ENCODE peak calls at places on chromosomes 12 and 14, in six cellular contexts. One of them, this sample, is unnamed.

GRCh38 chr14:93536945-93537344 is 106.2 kb downstream of the UNC79 start:
- DNase-seq in K562: no peak
- DNase-seq in GM12891: no peak
- DNase-seq in GM12878: no peak
- DNase-seq in H1: peak; percentile 51
- DNase-seq in HepG2: peak; percentile 7
- DNase-seq in this sample: no peak

GRCh38 chr14:53327716-53328115 is 174.6 kb upstream of the DDHD1 start:
- DNase-seq in K562: no peak
- DNase-seq in GM12891: no peak
- DNase-seq in H1: no peak
- DNase-seq in HepG2: no peak
- DNase-seq in GM12878: no peak
- DNase-seq in this sample: no peak

GRCh38 chr14:56855891-56856461 is 45.7 kb upstream of the OTX2 start:
- DNase-seq in GM12878: no peak
- DNase-seq in K562: no peak
- DNase-seq in HepG2: peak; percentile 8
- DNase-seq in GM12891: no peak
- DNase-seq in H1: peak; percentile 58
- DNase-seq in this sample: no peak

GRCh38 chr12:509494-509893 is 49.8 kb downstream of the B4GALNT3 start:
- DNase-seq in HepG2: no peak
- DNase-seq in GM12878: no peak
- DNase-seq in K562: no peak
- DNase-seq in H1: no peak
- DNase-seq in GM12891: no peak
- DNase-seq in this sample: no peak

GRCh38 chr12:116366456-116366776 is 88.9 kb upstream of the MED13L start:
- DNase-seq in HepG2: no peak
- DNase-seq in GM12878: no peak
- DNase-seq in GM12891: no peak
- DNase-seq in H1: no peak
- DNase-seq in K562: no peak
- DNase-seq in this sample: no peak

GRCh38 chr14:81330619-81331122 is 69.5 kb downstream of the STON2 start:
- DNase-seq in H1: no peak
- DNase-seq in HepG2: no peak
- DNase-seq in K562: no peak
- DNase-seq in GM12878: no peak
- DNase-seq in GM12891: no peak
- DNase-seq in this sample: no peak

GRCh38 chr12:52632656-52633055 is 14.3 kb upstream of the KRT73 start:
- DNase-seq in GM12891: no peak
- DNase-seq in HepG2: no peak
- DNase-seq in GM12878: no peak
- DNase-seq in K562: no peak
- DNase-seq in H1: no peak
- DNase-seq in this sample: no peak

GRCh38 chr12:86193931-86194330 is 62.3 kb downstream of the MGAT4C start:
- DNase-seq in H1: no peak
- DNase-seq in GM12891: no peak
- DNase-seq in HepG2: no peak
- DNase-seq in K562: no peak
- DNase-seq in GM12878: no peak
- DNase-seq in this sample: no peak

GRCh38 chr12:8048906-8049305 is 16.4 kb downstream of the FOXJ2 start:
- DNase-seq in GM12891: no peak
- DNase-seq in HepG2: no peak
- DNase-seq in GM12878: no peak
- DNase-seq in H1: no peak
- DNase-seq in K562: no peak
- DNase-seq in this sample: no peak

GRCh38 chr14:99393059-99393655 is 87.5 kb downstream of the SETD3 start:
- DNase-seq in K562: peak; percentile 66
- DNase-seq in GM12891: no peak
- DNase-seq in HepG2: peak; percentile 23
- DNase-seq in H1: peak; percentile 79
- DNase-seq in GM12878: no peak
- DNase-seq in this sample: no peak

GRCh38 chr12:58097741-58098140 is 156.4 kb downstream of the ATP23 start:
- DNase-seq in H1: no peak
- DNase-seq in HepG2: no peak
- DNase-seq in GM12891: no peak
- DNase-seq in K562: no peak
- DNase-seq in GM12878: no peak
- DNase-seq in this sample: no peak

GRCh38 chr12:13165578-13166120 is 30.9 kb upstream of the EMP1 start:
- DNase-seq in GM12878: no peak
- DNase-seq in K562: peak; percentile 9
- DNase-seq in GM12891: no peak
- DNase-seq in HepG2: no peak
- DNase-seq in H1: peak; percentile 40
- DNase-seq in this sample: no peak

GRCh38 chr12:49440031-49440430 is 72.8 kb downstream of the SPATS2 start:
- DNase-seq in H1: no peak
- DNase-seq in K562: no peak
- DNase-seq in GM12891: no peak
- DNase-seq in HepG2: peak; percentile 43
- DNase-seq in GM12878: no peak
- DNase-seq in this sample: no peak

GRCh38 chr12:106445981-106446380 is 88.4 kb downstream of the POLR3B start:
- DNase-seq in HepG2: no peak
- DNase-seq in GM12878: no peak
- DNase-seq in GM12891: no peak
- DNase-seq in H1: no peak
- DNase-seq in K562: no peak
- DNase-seq in this sample: no peak

GRCh38 chr14:20782280-20782890 is 1.3 kb downstream of the RNASE6 start:
- DNase-seq in GM12878: no peak
- DNase-seq in H1: no peak
- DNase-seq in HepG2: no peak
- DNase-seq in GM12891: no peak
- DNase-seq in K562: no peak
- DNase-seq in this sample: no peak

GRCh38 chr12:49864817-49865090 is 21.8 kb upstream of the BCDIN3D start:
- DNase-seq in H1: no peak
- DNase-seq in HepG2: no peak
- DNase-seq in GM12878: no peak
- DNase-seq in K562: no peak
- DNase-seq in GM12891: no peak
- DNase-seq in this sample: no peak

GRCh38 chr14:21867541-21867940 is 193.9 kb upstream of the OR4E1 start:
- DNase-seq in HepG2: no peak
- DNase-seq in GM12878: no peak
- DNase-seq in K562: no peak
- DNase-seq in H1: no peak
- DNase-seq in GM12891: no peak
- DNase-seq in this sample: no peak

GRCh38 chr12:46675736-46676135 is 150.1 kb downstream of the SLC38A4 start:
- DNase-seq in GM12891: no peak
- DNase-seq in K562: peak; percentile 17
- DNase-seq in GM12878: no peak
- DNase-seq in H1: no peak
- DNase-seq in HepG2: peak; percentile 30
- DNase-seq in this sample: no peak

DNA sequence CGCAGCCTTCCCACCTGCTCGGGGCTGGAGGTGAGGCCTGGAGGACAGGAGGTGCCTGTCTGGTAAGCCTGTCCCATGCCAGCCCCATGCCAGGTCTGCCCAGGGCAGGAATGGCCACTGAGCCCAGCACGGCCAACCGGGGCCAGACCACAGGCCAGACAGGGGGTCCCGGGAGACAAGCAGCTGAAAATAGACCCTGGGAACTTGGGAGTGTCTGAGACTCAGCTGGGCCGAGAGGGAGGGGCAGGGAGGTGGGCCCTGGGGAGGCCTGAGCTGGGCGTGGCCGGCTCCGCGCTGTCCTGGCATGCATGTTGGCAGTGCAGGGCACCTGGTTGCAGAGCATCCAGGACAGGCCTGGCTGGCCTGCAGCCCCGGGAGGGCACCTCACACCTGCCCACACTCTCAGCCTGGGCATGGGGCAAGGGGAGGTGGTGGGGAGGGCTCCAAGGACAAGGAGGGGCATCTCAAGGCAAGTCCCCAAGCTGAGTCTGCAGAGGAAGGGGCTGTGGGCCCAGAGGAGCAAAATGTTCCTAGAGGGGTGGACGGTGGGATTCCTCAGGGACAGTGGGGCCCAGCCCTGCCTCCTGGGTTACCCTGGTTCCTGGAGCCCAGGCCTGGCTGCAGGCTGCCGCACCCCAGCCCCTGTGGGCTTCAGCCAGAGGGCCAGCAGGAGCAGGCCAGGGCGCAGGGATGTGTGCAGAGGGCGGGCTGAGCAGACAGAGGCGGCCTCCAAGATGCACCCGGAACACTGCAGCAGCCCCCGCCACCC is 3.2 kb upstream of the CRIP1 start:
- DNase-seq in GM12891: no peak
- DNase-seq in K562: no peak
- DNase-seq in GM12878: no peak
- DNase-seq in HepG2: no peak
- DNase-seq in H1: peak; percentile 43
- DNase-seq in this sample: no peak
- TF ChIP-seq POLR2A in GM12891: no peak
- TF ChIP-seq POLR2A in K562: no peak
- TF ChIP-seq POLR2A in GM12878: no peak
- TF ChIP-seq POLR2A in HepG2: no peak
- TF ChIP-seq POLR2A in H1: no peak
- TF ChIP-seq POLR2A in this sample: no peak

GRCh38 chr12:69240625-69240984 is 1.2 kb downstream of the CPSF6 start:
- DNase-seq in HepG2: no peak
- DNase-seq in GM12878: no peak
- DNase-seq in GM12891: no peak
- DNase-seq in H1: no peak
- DNase-seq in K562: no peak
- DNase-seq in this sample: no peak

GRCh38 chr12:69238589-69239285 is 632 bp upstream of the CPSF6 start:
- DNase-seq in GM12891: no peak
- DNase-seq in GM12878: no peak
- DNase-seq in HepG2: no peak
- DNase-seq in K562: no peak
- DNase-seq in H1: no peak
- DNase-seq in this sample: no peak

GRCh38 chr12:69239286-69239921 is at the start of gene CPSF6:
- DNase-seq in GM12878: peak; percentile 62
- DNase-seq in HepG2: peak; percentile 82
- DNase-seq in H1: peak; percentile 95
- DNase-seq in GM12891: peak; percentile 79
- DNase-seq in K562: peak; percentile 90
- DNase-seq in this sample: peak; percentile 79

GRCh38 chr12:69241444-69242092 is 2.2 kb downstream of the CPSF6 start:
- DNase-seq in H1: no peak
- DNase-seq in GM12878: no peak
- DNase-seq in HepG2: no peak
- DNase-seq in GM12891: no peak
- DNase-seq in K562: no peak
- DNase-seq in this sample: no peak

DNA sequence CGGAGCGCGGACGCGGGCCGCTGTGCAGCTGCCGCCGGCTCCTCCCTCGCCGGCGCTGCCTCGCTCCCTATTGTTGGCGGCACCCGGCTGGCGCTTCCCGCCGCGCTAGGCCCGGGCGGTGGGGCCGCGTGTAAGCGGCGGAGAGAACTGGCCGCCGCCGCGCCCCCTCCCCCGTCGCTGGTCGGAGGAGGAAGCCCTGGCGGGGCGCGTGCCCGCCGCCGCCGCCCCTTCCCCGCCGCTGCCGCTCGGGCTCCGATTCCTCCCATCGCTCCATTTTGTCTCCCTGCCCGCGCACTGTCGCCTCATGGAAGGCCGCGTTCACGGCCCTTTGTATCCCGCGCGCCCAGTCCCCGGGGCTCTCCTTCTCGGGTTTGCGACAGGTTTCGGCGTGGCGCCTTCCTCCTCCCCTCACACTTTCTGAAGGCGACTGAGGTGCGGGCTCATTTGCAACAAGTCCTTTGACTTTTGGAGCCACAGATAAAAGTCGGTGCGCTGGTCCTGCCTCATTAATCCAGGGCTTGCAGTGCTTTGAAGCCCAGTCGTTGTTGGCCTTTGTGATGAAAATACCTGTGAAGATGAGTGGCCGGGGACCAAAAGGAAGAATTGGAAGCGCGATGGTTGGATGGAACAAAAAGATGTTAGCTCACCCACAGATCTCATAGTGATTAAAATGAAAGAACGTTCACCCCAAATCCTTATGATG is 704 bp downstream of the CPSF6 start:
- DNase-seq in GM12891: no peak
- DNase-seq in K562: no peak
- DNase-seq in GM12878: no peak
- DNase-seq in H1: peak; percentile 67
- DNase-seq in HepG2: no peak
- DNase-seq in this sample: no peak
- TF ChIP-seq POLR2AphosphoS5 in GM12891: no peak
- TF ChIP-seq POLR2AphosphoS5 in K562: no peak
- TF ChIP-seq POLR2AphosphoS5 in GM12878: no peak
- TF ChIP-seq POLR2AphosphoS5 in H1: peak; percentile 61
- TF ChIP-seq POLR2AphosphoS5 in HepG2: no peak
- TF ChIP-seq POLR2AphosphoS5 in this sample: no peak

DNA sequence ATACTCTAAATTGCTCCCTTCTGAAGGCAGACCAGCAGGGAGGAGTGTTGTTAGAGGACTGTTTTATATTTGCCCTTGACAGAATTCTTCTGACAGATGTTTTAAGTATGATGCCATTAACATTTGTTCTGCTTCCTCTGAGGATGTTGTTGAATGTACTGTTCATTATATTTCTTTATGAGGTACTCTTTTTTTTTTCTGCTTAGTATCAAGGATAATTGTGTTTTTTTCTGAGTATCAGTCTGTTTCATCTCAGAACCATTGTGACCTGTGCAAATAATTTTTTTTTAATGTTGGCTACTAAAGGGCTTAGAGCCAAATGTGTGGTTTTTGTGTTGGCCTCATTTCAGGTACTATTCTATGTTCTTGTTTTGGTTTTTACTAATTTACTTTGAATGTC is 10.6 kb downstream of the METAP2 start:
- DNase-seq in K562: no peak
- DNase-seq in GM12891: no peak
- DNase-seq in GM12878: no peak
- DNase-seq in H1: no peak
- DNase-seq in HepG2: no peak
- DNase-seq in this sample: no peak
- TF ChIP-seq TAF1 in K562: no peak
- TF ChIP-seq TAF1 in GM12891: no peak
- TF ChIP-seq TAF1 in GM12878: no peak
- TF ChIP-seq TAF1 in H1: no peak
- TF ChIP-seq TAF1 in HepG2: no peak
- TF ChIP-seq TAF1 in this sample: no peak

DNA sequence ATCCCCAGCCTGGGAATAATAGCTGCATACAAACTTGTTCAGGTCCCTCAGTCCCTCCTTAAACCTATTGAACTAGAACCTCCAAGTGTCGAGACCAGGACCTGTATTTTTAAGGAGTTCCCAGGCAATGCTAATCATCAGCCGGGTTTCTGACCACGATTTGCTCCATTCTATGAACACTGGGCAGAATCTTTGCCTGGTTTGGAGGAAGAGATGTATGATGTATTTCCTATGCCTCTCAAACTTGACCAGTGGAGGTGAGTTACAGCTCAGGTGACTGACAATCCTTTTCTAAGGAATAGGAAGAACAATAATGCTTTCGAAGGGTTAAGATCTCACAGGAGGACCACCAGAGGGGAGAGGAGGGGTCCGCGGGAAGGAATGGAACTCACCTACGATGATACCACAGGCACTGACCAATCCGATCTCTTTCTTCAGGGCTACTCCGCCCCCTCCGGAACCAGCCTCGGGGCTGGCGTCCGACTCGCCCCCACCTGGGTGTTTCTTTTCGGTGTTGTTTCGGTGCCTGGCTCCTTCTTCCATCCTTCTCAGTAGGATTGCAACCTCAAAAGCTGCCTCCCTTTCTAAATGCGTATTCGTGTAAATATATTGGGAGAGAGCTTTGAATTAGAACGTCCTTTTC is 967 bp downstream of the SLC7A8 start:
- DNase-seq in K562: no peak
- DNase-seq in H1: peak; percentile 79
- DNase-seq in HepG2: no peak
- DNase-seq in GM12891: no peak
- DNase-seq in GM12878: no peak
- DNase-seq in this sample: no peak
- TF ChIP-seq POLR2A in K562: no peak
- TF ChIP-seq POLR2A in H1: no peak
- TF ChIP-seq POLR2A in HepG2: no peak
- TF ChIP-seq POLR2A in GM12891: no peak
- TF ChIP-seq POLR2A in GM12878: no peak
- TF ChIP-seq POLR2A in this sample: no peak